ENCODE peak calls at places on chromosomes 5 and 9, in seven cellular contexts. P is aorta; O is CD8-positive, alpha-beta memory T cell; N is left lung; E is H9; I is cardiac muscle cell; S is K562. Y is an unnamed sample. For H3K4me1 and H3K27me3, the result is how much of the 10 kb centered on the place peaks cover.

GRCh38 chr5:116652196-116652729 is 77.6 kb upstream of the SEMA6A start:
- DNase-seq in P (no peak), O (no peak), N (no peak), E (peak), I (peak), S (no peak), Y (peak)

GRCh38 chr9:133497443-133497842 is 18.5 kb upstream of the SLC2A6 start:
- DNase-seq in P (no peak), O (no peak), N (no peak), E (no peak), I (no peak), S (no peak), Y (no peak)

GRCh38 chr9:95023217-95024003 is 294.1 kb downstream of the FANCC start:
- DNase-seq in P (no peak), O (no peak), N (no peak), E (no peak), I (no peak), S (no peak), Y (no peak)

GRCh38 chr5:110268283-110268682 is 458.2 kb downstream of the TMEM232 start:
- DNase-seq in P (no peak), O (no peak), N (no peak), E (no peak), I (no peak), S (no peak), Y (no peak)

GRCh38 chr5:99004960-99005359 is 76.2 kb upstream of the CHD1 start:
- DNase-seq in P (no peak), O (peak), N (no peak), E (no peak), I (no peak), S (no peak), Y (no peak)

GRCh38 chr5:144567416-144567770 is 396.7 kb downstream of the KCTD16 start:
- DNase-seq in P (no peak), O (no peak), N (no peak), E (no peak), I (no peak), S (no peak), Y (no peak)

GRCh38 chr9:22469928-22470544 is 23.4 kb downstream of the DMRTA1 start:
- DNase-seq in P (no peak), O (no peak), N (no peak), E (peak), I (peak), S (no peak), Y (no peak)

GRCh38 chr5:170913573-170913972 is 51.8 kb downstream of the RANBP17 start:
- DNase-seq in P (no peak), O (no peak), N (no peak), E (no peak), I (no peak), S (no peak), Y (no peak)

GRCh38 chr9:16864741-16865434 is 5.6 kb downstream of the BNC2 start:
- DNase-seq in P (no peak), O (no peak), N (no peak), E (no peak), I (no peak), S (no peak), Y (no peak)

GRCh38 chr5:172901788-172902496 is 57.3 kb upstream of the RPL26L1 start:
- DNase-seq in P (no peak), O (no peak), N (peak), E (no peak), I (peak), S (peak), Y (no peak)

GRCh38 chr5:4230905-4231561 is 635.4 kb downstream of the IRX1 start:
- DNase-seq in P (no peak), O (no peak), N (no peak), E (no peak), I (no peak), S (no peak), Y (no peak)

GRCh38 chr5:133365326-133365725 is 247.0 kb downstream of the FSTL4 start:
- DNase-seq in P (no peak), O (no peak), N (no peak), E (peak), I (peak), S (peak), Y (no peak)

GRCh38 chr9:33132249-33132772 is 34.8 kb downstream of the B4GALT1 start:
- DNase-seq in P (no peak), O (no peak), N (no peak), E (no peak), I (no peak), S (no peak), Y (no peak)

GRCh38 chr9:69771775-69772418 is 12.1 kb upstream of the PTAR1 start:
- DNase-seq in P (no peak), O (no peak), N (no peak), E (no peak), I (no peak), S (no peak), Y (no peak)

GRCh38 chr5:144202072-144202471 is 31.4 kb downstream of the KCTD16 start:
- DNase-seq in P (no peak), O (no peak), N (no peak), E (no peak), I (no peak), S (no peak), Y (no peak)

GRCh38 chr9:111613436-111614040 is 14.1 kb upstream of the PTGR1 start:
- DNase-seq in P (no peak), O (no peak), N (no peak), E (no peak), I (no peak), S (no peak), Y (no peak)

GRCh38 chr9:136856078-136856474 is 3.9 kb downstream of the MAMDC4 start:
- DNase-seq in P (no peak), O (no peak), N (peak), E (peak), I (no peak), S (no peak), Y (no peak)

GRCh38 chr5:1568201-1568979 is 44.6 kb upstream of the LPCAT1 start:
- DNase-seq in P (no peak), O (no peak), N (no peak), E (no peak), I (peak), S (no peak), Y (no peak)

GRCh38 chr5:181170996-181171395 is 23.6 kb downstream of the OR2V2 start:
- DNase-seq in P (no peak), O (no peak), N (no peak), E (no peak), I (no peak), S (no peak), Y (no peak)

GRCh38 chr9:7363777-7364477 is 435.7 kb downstream of the DMAC1 start:
- DNase-seq in P (no peak), O (no peak), N (no peak), E (no peak), I (peak), S (no peak), Y (no peak)

GRCh38 chr5:65151632-65152031 is 330.1 kb downstream of the ADAMTS6 start:
- DNase-seq in P (no peak), O (no peak), N (no peak), E (no peak), I (no peak), S (no peak), Y (no peak)

GRCh38 chr5:180495292-180495691 is 1.1 kb downstream of the CNOT6 start:
- DNase-seq in P (peak), O (no peak), N (no peak), E (no peak), I (no peak), S (no peak), Y (no peak)

GRCh38 chr9:87518702-87519335 is 21.2 kb downstream of the DAPK1 start:
- DNase-seq in P (no peak), O (no peak), N (no peak), E (no peak), I (no peak), S (peak), Y (no peak)

GRCh38 chr5:17359451-17359965 is 138.5 kb upstream of the TAF11L2 start:
- DNase-seq in P (no peak), O (no peak), N (no peak), E (no peak), I (no peak), S (no peak), Y (no peak)

GRCh38 chr9:95081998-95082397 is 235.5 kb downstream of the FANCC start:
- DNase-seq in P (peak), O (no peak), N (no peak), E (no peak), I (no peak), S (no peak), Y (no peak)

GRCh38 chr9:84697494-84698114 is 28.1 kb downstream of the NTRK2 start:
- DNase-seq in P (peak), O (no peak), N (peak), E (peak), I (peak), S (peak), Y (peak)

GRCh38 chr9:70563437-70564204 is 149.2 kb upstream of the KLF9 start:
- DNase-seq in P (no peak), O (peak), N (no peak), E (no peak), I (no peak), S (no peak), Y (no peak)

GRCh38 chr5:32018476-32019436 is 155.4 kb downstream of the GOLPH3 start:
- DNase-seq in P (no peak), O (no peak), N (no peak), E (no peak), I (no peak), S (no peak), Y (no peak)

GRCh38 chr5:172164773-172165212 is 23.2 kb downstream of the STK10 start:
- DNase-seq in P (no peak), O (no peak), N (no peak), E (no peak), I (no peak), S (no peak), Y (no peak)

GRCh38 chr5:147200001-147200400 is 34.8 kb upstream of the STK32A start:
- DNase-seq in P (no peak), O (no peak), N (no peak), E (no peak), I (no peak), S (no peak), Y (no peak)

GRCh38 chr5:72325566-72326297 is 5.6 kb downstream of the PTCD2 start:
- DNase-seq in P (no peak), O (no peak), N (no peak), E (no peak), I (no peak), S (no peak), Y (no peak)

GRCh38 chr5:75281716-75282465 is 45.2 kb upstream of the ANKRD31 start:
- DNase-seq in P (no peak), O (no peak), N (no peak), E (no peak), I (no peak), S (no peak), Y (no peak)

GRCh38 chr9:20865357-20865756 is 166.1 kb downstream of the HACD4 start:
- DNase-seq in P (no peak), O (no peak), N (no peak), E (no peak), I (no peak), S (no peak), Y (no peak)

GRCh38 chr9:87237337-87237736 is 260.3 kb upstream of the DAPK1 start:
- DNase-seq in P (no peak), O (no peak), N (no peak), E (no peak), I (no peak), S (no peak), Y (no peak)

GRCh38 chr5:90877049-90877448 is 318.5 kb downstream of the ADGRV1 start:
- DNase-seq in P (no peak), O (no peak), N (no peak), E (no peak), I (no peak), S (no peak), Y (no peak)

GRCh38 chr5:160468576-160468975 is 46.9 kb downstream of the PTTG1 start:
- DNase-seq in P (no peak), O (no peak), N (no peak), E (no peak), I (no peak), S (no peak), Y (no peak)

GRCh38 chr5:160470437-160471341 is 49.0 kb downstream of the PTTG1 start:
- DNase-seq in P (no peak), O (no peak), N (no peak), E (no peak), I (no peak), S (no peak), Y (no peak)

GRCh38 chr5:160467555-160468418 is 46.1 kb downstream of the PTTG1 start:
- DNase-seq in P (peak), O (peak), N (peak), E (peak), I (no peak), S (no peak), Y (no peak)

GRCh38 chr5:160471761-160472160 is 50.1 kb downstream of the PTTG1 start:
- DNase-seq in P (no peak), O (no peak), N (no peak), E (no peak), I (no peak), S (no peak), Y (no peak)

GRCh38 chr5:160469156-160470144 is 47.8 kb downstream of the PTTG1 start:
- DNase-seq in P (no peak), O (no peak), N (no peak), E (no peak), I (no peak), S (no peak), Y (no peak)
- H3K4me1 ChIP-seq in P (under half), O (under half), N (under half), E (under half), I (under half), S (under half), Y (under half)

GRCh38 chr9:130944510-130945058 is 5.5 kb upstream of the FIBCD1 start:
- DNase-seq in P (no peak), O (no peak), N (no peak), E (no peak), I (no peak), S (peak), Y (no peak)

GRCh38 chr9:130943780-130944179 is 4.7 kb upstream of the FIBCD1 start:
- DNase-seq in P (no peak), O (no peak), N (peak), E (no peak), I (no peak), S (peak), Y (no peak)

GRCh38 chr9:130942084-130942483 is 3.0 kb upstream of the FIBCD1 start:
- DNase-seq in P (no peak), O (no peak), N (peak), E (no peak), I (no peak), S (peak), Y (no peak)

GRCh38 chr9:130942679-130943078 is 3.6 kb upstream of the FIBCD1 start:
- DNase-seq in P (no peak), O (no peak), N (no peak), E (no peak), I (no peak), S (no peak), Y (no peak)

DNA sequence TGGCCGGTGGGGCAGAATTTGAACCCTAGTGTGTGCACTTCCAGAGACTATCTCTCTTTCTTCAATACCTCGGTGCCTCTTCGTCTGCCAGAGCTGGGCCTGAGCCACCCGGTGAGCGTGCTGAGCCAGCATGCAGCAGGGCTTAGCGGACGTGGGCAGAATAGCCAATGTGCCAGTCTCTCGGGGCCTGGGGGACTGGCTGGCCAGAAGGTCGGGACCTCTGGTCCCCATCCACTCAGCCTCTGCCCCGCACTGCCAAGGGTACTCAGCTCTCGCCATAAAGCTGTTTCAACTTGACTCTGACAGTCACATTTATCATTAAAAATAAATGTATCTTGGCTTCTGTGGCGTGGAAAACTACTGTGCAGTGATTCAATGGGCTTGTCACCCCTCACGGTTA is 4.2 kb upstream of the FIBCD1 start:
- DNase-seq in P (peak), O (no peak), N (peak), E (no peak), I (no peak), S (peak), Y (no peak)
- H3K27me3 ChIP-seq in P (under half), O (under half), N (under half), E (under half), I (half or more), S (under half), Y (under half)

GRCh38 chr5:151219138-151219537 is 4.8 kb downstream of the CCDC69 start:
- DNase-seq in P (peak), O (no peak), N (no peak), E (no peak), I (no peak), S (no peak), Y (no peak)

GRCh38 chr5:151216781-151217180 is 7.1 kb downstream of the CCDC69 start:
- DNase-seq in P (no peak), O (no peak), N (no peak), E (no peak), I (no peak), S (no peak), Y (no peak)

GRCh38 chr5:151219789-151220188 is 4.1 kb downstream of the CCDC69 start:
- DNase-seq in P (peak), O (no peak), N (no peak), E (no peak), I (no peak), S (no peak), Y (no peak)

GRCh38 chr5:151215546-151215880 is 8.4 kb downstream of the CCDC69 start:
- DNase-seq in P (no peak), O (no peak), N (no peak), E (no peak), I (no peak), S (no peak), Y (no peak)

DNA sequence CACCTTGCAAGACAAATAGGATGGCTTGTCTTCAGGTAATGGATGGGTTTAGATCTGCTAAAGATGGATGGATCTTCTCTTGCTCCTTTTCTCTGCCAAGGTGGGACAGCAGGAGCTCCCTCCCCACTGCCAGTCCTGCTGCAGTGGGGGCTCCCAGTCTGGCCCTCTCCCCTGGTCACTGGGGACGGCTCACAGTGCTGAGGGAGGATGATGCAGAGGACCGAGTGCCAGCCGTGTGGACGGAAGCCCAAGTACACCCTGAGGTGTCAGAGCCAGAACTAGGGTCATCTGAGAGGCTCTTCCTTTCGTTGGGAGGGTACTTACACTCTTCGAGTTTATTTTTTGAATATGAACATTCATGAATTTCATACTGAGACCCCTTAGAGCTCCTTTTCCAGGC is 5.7 kb downstream of the CCDC69 start:
- DNase-seq in P (peak), O (no peak), N (no peak), E (no peak), I (no peak), S (no peak), Y (no peak)
- H3K4me1 ChIP-seq in P (under half), O (half or more), N (under half), E (under half), I (under half), S (under half), Y (under half)

GRCh38 chr5:12911156-12911555 is 1006.9 kb upstream of the CTNND2 start:
- DNase-seq in P (no peak), O (no peak), N (no peak), E (no peak), I (no peak), S (no peak), Y (no peak)

DNA sequence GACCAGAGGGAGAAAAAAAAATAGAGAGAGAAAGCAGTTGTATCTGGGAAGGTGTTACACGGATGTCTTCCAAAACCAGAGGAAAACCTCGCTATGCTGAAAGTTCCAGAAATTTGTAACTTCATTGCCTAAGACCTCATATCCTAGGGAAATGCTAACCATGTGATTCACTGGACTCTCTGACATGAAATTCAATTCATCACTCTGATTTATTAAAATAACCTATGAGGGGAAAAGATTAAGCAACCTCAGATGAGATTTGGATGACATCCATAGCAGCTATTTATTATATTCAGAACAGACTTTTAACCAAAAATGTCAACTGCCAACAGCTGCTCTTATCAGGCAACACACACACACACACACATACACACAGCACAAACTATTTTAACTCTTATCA is 1006.4 kb upstream of the CTNND2 start:
- DNase-seq in P (no peak), O (no peak), N (no peak), E (no peak), I (no peak), S (no peak), Y (no peak)
- H3K27me3 ChIP-seq in P (under half), O (under half), N (under half), E (under half), I (under half), S (under half), Y (under half)

GRCh38 chr9:36742264-36742663 is 169.6 kb downstream of the MELK start:
- DNase-seq in P (no peak), O (no peak), N (no peak), E (no peak), I (no peak), S (no peak), Y (no peak)
- H3K4me1 ChIP-seq in P (under half), O (under half), N (under half), E (under half), I (under half), S (under half), Y (under half)

DNA sequence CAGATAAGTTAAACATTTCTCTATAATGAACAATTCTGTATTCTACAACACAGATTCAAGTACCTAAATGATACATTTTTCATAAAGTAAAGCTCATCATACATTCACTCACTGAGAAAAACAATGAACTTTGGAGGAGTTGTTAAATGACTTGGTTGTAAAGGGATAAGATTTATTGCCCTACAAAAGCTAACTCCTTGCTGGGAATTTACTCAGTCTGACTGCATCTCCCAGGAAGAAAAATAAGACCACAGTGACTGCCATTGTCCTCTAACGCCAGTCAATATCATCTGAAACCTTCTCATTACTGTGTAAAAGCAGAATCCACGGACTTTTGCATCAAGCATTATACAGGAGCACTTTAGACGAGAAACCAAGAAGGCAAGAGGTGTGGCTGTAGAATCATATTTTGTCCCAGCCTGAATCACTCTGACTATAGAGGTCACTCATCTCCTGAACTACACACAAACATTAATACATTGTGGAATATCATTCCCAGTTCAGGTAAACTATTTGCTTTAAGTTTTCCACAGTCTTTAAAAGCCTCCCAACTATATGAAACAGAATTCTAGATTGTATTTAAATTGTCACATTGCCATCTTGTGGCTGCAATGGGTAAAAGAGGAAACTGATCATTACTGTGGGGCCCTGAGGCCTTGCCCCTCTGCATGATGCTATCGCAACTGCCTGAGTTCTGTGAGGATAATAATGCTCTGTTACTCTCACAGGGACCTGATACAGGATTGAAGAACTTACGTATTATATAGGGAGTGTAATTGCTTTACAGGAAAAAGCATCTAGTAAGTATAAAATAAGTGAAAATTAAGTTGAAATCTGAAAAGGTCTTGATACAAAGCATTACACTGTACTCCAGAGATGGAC is 142.9 kb downstream of the SLCO4C1 start:
- DNase-seq in P (no peak), O (no peak), N (no peak), E (no peak), I (peak), S (no peak), Y (peak)
- H3K27me3 ChIP-seq in P (under half), O (under half), N (under half), E (under half), I (under half), S (under half), Y (under half)

GRCh38 chr5:141613344-141613743 is 5.5 kb downstream of the DIAPH1 start:
- DNase-seq in P (no peak), O (no peak), N (no peak), E (no peak), I (no peak), S (no peak), Y (no peak)
- H3K4me1 ChIP-seq in P (under half), O (half or more), N (under half), E (under half), I (under half), S (under half), Y (under half)

GRCh38 chr9:120688758-120689157 is 25.5 kb downstream of the MEGF9 start:
- DNase-seq in P (no peak), O (no peak), N (no peak), E (no peak), I (no peak), S (no peak), Y (no peak)
- H3K27me3 ChIP-seq in P (under half), O (under half), N (under half), E (half or more), I (half or more), S (under half), Y (under half)

Y was measured in iPS DF 6.9.